ENCODE peak calls at places on chromosomes 13 and 19, in four cellular contexts. W is T-helper 2 cell, I is HCT116, R is EL. Y is an unnamed sample.

GRCh38 chr19:4208385-4209094 is 20.8 kb upstream of the EBI3 start:
- DNase-seq in W (no peak), I (peak; percentile 66), R (peak; percentile 48), Y (no peak)

GRCh38 chr19:12015015-12015752 is 20.3 kb downstream of the ZNF433 start:
- DNase-seq in W (no peak), I (no peak), R (no peak), Y (no peak)

GRCh38 chr13:32079586-32079985 is 48.0 kb downstream of the FRY start:
- DNase-seq in W (no peak), I (no peak), R (no peak), Y (no peak)

GRCh38 chr13:25217023-25217909 is 45.2 kb upstream of the AMER2 start:
- DNase-seq in W (no peak), I (no peak), R (peak; percentile 58), Y (no peak)

GRCh38 chr13:79281335-79281734 is 124.7 kb downstream of the RBM26 start:
- DNase-seq in W (no peak), I (no peak), R (no peak), Y (no peak)

GRCh38 chr13:102399791-102400618 is 1.8 kb downstream of the FGF14 start:
- DNase-seq in W (no peak), I (no peak), R (no peak), Y (peak; percentile 41)

GRCh38 chr19:5339950-5340636 is 519 bp downstream of the PTPRS start:
- DNase-seq in W (no peak), I (no peak), R (peak; percentile 25), Y (no peak)

GRCh38 chr13:85666356-85666755 is 132.9 kb downstream of the SLITRK6 start:
- DNase-seq in W (no peak), I (no peak), R (no peak), Y (no peak)

GRCh38 chr13:29513002-29513980 is 82.2 kb downstream of the SLC7A1 start:
- DNase-seq in W (no peak), I (no peak), R (peak; percentile 39), Y (peak; percentile 73)

GRCh38 chr13:40692946-40693345 is 26.5 kb upstream of the FOXO1 start:
- DNase-seq in W (no peak), I (no peak), R (peak; percentile 53), Y (no peak)

GRCh38 chr19:18605546-18606280 is 886 bp downstream of the CRLF1 start:
- DNase-seq in W (no peak), I (no peak), R (no peak), Y (no peak)